ENCODE peak calls at places on chromosomes 2 and 18, in five cellular contexts. One of them, this sample, is unnamed.

GRCh38 chr2:54722641-54723299 is 692 bp upstream of the EML6 start:
- DNase-seq in HFFc6: peak
- DNase-seq in H4: no peak
- DNase-seq in stimulated activated naive CD8-positive, alpha-beta T cell treated with anti-CD3 and anti-CD28 coated beads, Interleukin-15, amount 100 ng/mL, for 72 hours: no peak
- DNase-seq in globus pallidus: no peak
- DNase-seq in this sample: peak

GRCh38 chr2:226325541-226325940 is 474.1 kb downstream of the IRS1 start:
- DNase-seq in HFFc6: no peak
- DNase-seq in H4: no peak
- DNase-seq in globus pallidus: no peak
- DNase-seq in stimulated activated naive CD8-positive, alpha-beta T cell treated with anti-CD3 and anti-CD28 coated beads, Interleukin-15, amount 100 ng/mL, for 72 hours: no peak
- DNase-seq in this sample: no peak

GRCh38 chr2:62587616-62588015 is 81.6 kb upstream of the TMEM17 start:
- DNase-seq in stimulated activated naive CD8-positive, alpha-beta T cell treated with anti-CD3 and anti-CD28 coated beads, Interleukin-15, amount 100 ng/mL, for 72 hours: no peak
- DNase-seq in HFFc6: no peak
- DNase-seq in globus pallidus: no peak
- DNase-seq in H4: no peak
- DNase-seq in this sample: no peak

GRCh38 chr2:228728961-228729360 is 542.1 kb downstream of the PID1 start:
- DNase-seq in HFFc6: peak
- DNase-seq in stimulated activated naive CD8-positive, alpha-beta T cell treated with anti-CD3 and anti-CD28 coated beads, Interleukin-15, amount 100 ng/mL, for 72 hours: no peak
- DNase-seq in H4: no peak
- DNase-seq in globus pallidus: no peak
- DNase-seq in this sample: no peak

GRCh38 chr18:36323421-36323820 is 25.9 kb downstream of the FHOD3 start:
- DNase-seq in globus pallidus: no peak
- DNase-seq in stimulated activated naive CD8-positive, alpha-beta T cell treated with anti-CD3 and anti-CD28 coated beads, Interleukin-15, amount 100 ng/mL, for 72 hours: no peak
- DNase-seq in HFFc6: no peak
- DNase-seq in H4: no peak
- DNase-seq in this sample: no peak

GRCh38 chr2:161166538-161167409 is 6.5 kb downstream of the TANK start:
- DNase-seq in HFFc6: no peak
- DNase-seq in H4: no peak
- DNase-seq in stimulated activated naive CD8-positive, alpha-beta T cell treated with anti-CD3 and anti-CD28 coated beads, Interleukin-15, amount 100 ng/mL, for 72 hours: peak
- DNase-seq in globus pallidus: no peak
- DNase-seq in this sample: no peak

GRCh38 chr2:120243211-120243610 is 9.4 kb upstream of the RALB start:
- DNase-seq in globus pallidus: no peak
- DNase-seq in HFFc6: peak
- DNase-seq in stimulated activated naive CD8-positive, alpha-beta T cell treated with anti-CD3 and anti-CD28 coated beads, Interleukin-15, amount 100 ng/mL, for 72 hours: no peak
- DNase-seq in H4: no peak
- DNase-seq in this sample: no peak

GRCh38 chr18:54392621-54393023 is 34.9 kb downstream of the C18orf54 start:
- DNase-seq in H4: peak
- DNase-seq in globus pallidus: peak
- DNase-seq in HFFc6: peak
- DNase-seq in stimulated activated naive CD8-positive, alpha-beta T cell treated with anti-CD3 and anti-CD28 coated beads, Interleukin-15, amount 100 ng/mL, for 72 hours: peak
- DNase-seq in this sample: peak

GRCh38 chr2:8342407-8342806 is 339.4 kb upstream of the ID2 start:
- DNase-seq in stimulated activated naive CD8-positive, alpha-beta T cell treated with anti-CD3 and anti-CD28 coated beads, Interleukin-15, amount 100 ng/mL, for 72 hours: no peak
- DNase-seq in globus pallidus: no peak
- DNase-seq in H4: no peak
- DNase-seq in HFFc6: no peak
- DNase-seq in this sample: no peak

GRCh38 chr2:13193900-13194299 is 477.2 kb downstream of the TRIB2 start:
- DNase-seq in globus pallidus: peak
- DNase-seq in H4: peak
- DNase-seq in HFFc6: no peak
- DNase-seq in stimulated activated naive CD8-positive, alpha-beta T cell treated with anti-CD3 and anti-CD28 coated beads, Interleukin-15, amount 100 ng/mL, for 72 hours: no peak
- DNase-seq in this sample: peak

GRCh38 chr18:21183670-21184069 is 58.4 kb upstream of the GREB1L start:
- DNase-seq in stimulated activated naive CD8-positive, alpha-beta T cell treated with anti-CD3 and anti-CD28 coated beads, Interleukin-15, amount 100 ng/mL, for 72 hours: no peak
- DNase-seq in HFFc6: no peak
- DNase-seq in H4: peak
- DNase-seq in globus pallidus: no peak
- DNase-seq in this sample: no peak

GRCh38 chr2:113755690-113756063 is 765 bp downstream of the SLC35F5 start:
- DNase-seq in stimulated activated naive CD8-positive, alpha-beta T cell treated with anti-CD3 and anti-CD28 coated beads, Interleukin-15, amount 100 ng/mL, for 72 hours: no peak
- DNase-seq in globus pallidus: no peak
- DNase-seq in HFFc6: no peak
- DNase-seq in H4: no peak
- DNase-seq in this sample: peak

GRCh38 chr18:54284967-54285785 is 15.9 kb downstream of the POLI start:
- DNase-seq in globus pallidus: no peak
- DNase-seq in stimulated activated naive CD8-positive, alpha-beta T cell treated with anti-CD3 and anti-CD28 coated beads, Interleukin-15, amount 100 ng/mL, for 72 hours: peak
- DNase-seq in H4: peak
- DNase-seq in HFFc6: peak
- DNase-seq in this sample: peak

GRCh38 chr2:124426630-124427029 is 401.5 kb downstream of the CNTNAP5 start:
- DNase-seq in globus pallidus: peak
- DNase-seq in stimulated activated naive CD8-positive, alpha-beta T cell treated with anti-CD3 and anti-CD28 coated beads, Interleukin-15, amount 100 ng/mL, for 72 hours: no peak
- DNase-seq in H4: no peak
- DNase-seq in HFFc6: no peak
- DNase-seq in this sample: no peak

GRCh38 chr2:128978155-128978707 is 659.6 kb upstream of the HS6ST1 start:
- DNase-seq in H4: no peak
- DNase-seq in globus pallidus: no peak
- DNase-seq in HFFc6: no peak
- DNase-seq in stimulated activated naive CD8-positive, alpha-beta T cell treated with anti-CD3 and anti-CD28 coated beads, Interleukin-15, amount 100 ng/mL, for 72 hours: no peak
- DNase-seq in this sample: no peak

GRCh38 chr2:57549642-57550102 is 496.9 kb upstream of the VRK2 start:
- DNase-seq in stimulated activated naive CD8-positive, alpha-beta T cell treated with anti-CD3 and anti-CD28 coated beads, Interleukin-15, amount 100 ng/mL, for 72 hours: no peak
- DNase-seq in H4: peak
- DNase-seq in HFFc6: peak
- DNase-seq in globus pallidus: no peak
- DNase-seq in this sample: peak

GRCh38 chr18:23462876-23463275 is 9.8 kb downstream of the RIOK3 start:
- DNase-seq in H4: no peak
- DNase-seq in stimulated activated naive CD8-positive, alpha-beta T cell treated with anti-CD3 and anti-CD28 coated beads, Interleukin-15, amount 100 ng/mL, for 72 hours: no peak
- DNase-seq in HFFc6: no peak
- DNase-seq in globus pallidus: no peak
- DNase-seq in this sample: no peak

GRCh38 chr2:226483745-226484619 is 315.6 kb downstream of the IRS1 start:
- DNase-seq in stimulated activated naive CD8-positive, alpha-beta T cell treated with anti-CD3 and anti-CD28 coated beads, Interleukin-15, amount 100 ng/mL, for 72 hours: no peak
- DNase-seq in H4: no peak
- DNase-seq in globus pallidus: no peak
- DNase-seq in HFFc6: peak
- DNase-seq in this sample: no peak

GRCh38 chr2:207239754-207240494 is 74.2 kb upstream of the KLF7 start:
- DNase-seq in H4: no peak
- DNase-seq in stimulated activated naive CD8-positive, alpha-beta T cell treated with anti-CD3 and anti-CD28 coated beads, Interleukin-15, amount 100 ng/mL, for 72 hours: no peak
- DNase-seq in HFFc6: peak
- DNase-seq in globus pallidus: no peak
- DNase-seq in this sample: no peak